ENCODE peak calls at places on chromosomes 3 and 15, in four cellular contexts. One of them, this sample, is unnamed.

GRCh38 chr15:89556413-89557262 is 18.6 kb upstream of the TICRR start:
- ATAC-seq in A549: peak
- ATAC-seq in effector memory CD8-positive, alpha-beta T cell: no peak
- ATAC-seq in aorta: no peak
- ATAC-seq in this sample: peak

GRCh38 chr15:49686626-49687025 is 65.8 kb downstream of the DTWD1 start:
- ATAC-seq in effector memory CD8-positive, alpha-beta T cell: no peak
- ATAC-seq in A549: no peak
- ATAC-seq in aorta: no peak
- ATAC-seq in this sample: no peak

GRCh38 chr3:28726840-28727239 is 378.2 kb upstream of the AZI2 start:
- ATAC-seq in A549: peak
- ATAC-seq in effector memory CD8-positive, alpha-beta T cell: no peak
- ATAC-seq in aorta: peak
- ATAC-seq in this sample: no peak

GRCh38 chr15:57403007-57403406 is 26.7 kb downstream of the CGNL1 start:
- ATAC-seq in effector memory CD8-positive, alpha-beta T cell: no peak
- ATAC-seq in aorta: peak
- ATAC-seq in A549: no peak
- ATAC-seq in this sample: no peak

GRCh38 chr15:56980474-56980873 is 62.0 kb downstream of the TCF12 start:
- ATAC-seq in effector memory CD8-positive, alpha-beta T cell: no peak
- ATAC-seq in A549: no peak
- ATAC-seq in aorta: no peak
- ATAC-seq in this sample: no peak

GRCh38 chr3:173737167-173737808 is 339.7 kb downstream of the NLGN1 start:
- ATAC-seq in aorta: no peak
- ATAC-seq in A549: no peak
- ATAC-seq in effector memory CD8-positive, alpha-beta T cell: no peak
- ATAC-seq in this sample: no peak

GRCh38 chr15:70435369-70435768 is 328.0 kb downstream of the UACA start:
- ATAC-seq in aorta: no peak
- ATAC-seq in A549: no peak
- ATAC-seq in effector memory CD8-positive, alpha-beta T cell: peak
- ATAC-seq in this sample: no peak

GRCh38 chr15:81293728-81294500 is 30.0 kb downstream of the STARD5 start:
- ATAC-seq in effector memory CD8-positive, alpha-beta T cell: peak
- ATAC-seq in A549: peak
- ATAC-seq in aorta: no peak
- ATAC-seq in this sample: peak

GRCh38 chr3:33377489-33377888 is 62.7 kb downstream of the UBP1 start:
- ATAC-seq in A549: peak
- ATAC-seq in aorta: peak
- ATAC-seq in effector memory CD8-positive, alpha-beta T cell: no peak
- ATAC-seq in this sample: peak

GRCh38 chr15:83166218-83166617 is 41.4 kb downstream of the HDGFL3 start:
- ATAC-seq in aorta: no peak
- ATAC-seq in effector memory CD8-positive, alpha-beta T cell: no peak
- ATAC-seq in A549: no peak
- ATAC-seq in this sample: no peak

GRCh38 chr3:86087160-86087871 is 903.6 kb downstream of the VGLL3 start:
- ATAC-seq in A549: no peak
- ATAC-seq in aorta: no peak
- ATAC-seq in effector memory CD8-positive, alpha-beta T cell: no peak
- ATAC-seq in this sample: no peak

GRCh38 chr3:29695201-29695904 is 414.5 kb downstream of the RBMS3 start:
- ATAC-seq in effector memory CD8-positive, alpha-beta T cell: no peak
- ATAC-seq in aorta: peak
- ATAC-seq in A549: peak
- ATAC-seq in this sample: no peak

GRCh38 chr3:172137287-172138030 is 98.1 kb downstream of the FNDC3B start:
- ATAC-seq in effector memory CD8-positive, alpha-beta T cell: no peak
- ATAC-seq in A549: peak
- ATAC-seq in aorta: peak
- ATAC-seq in this sample: no peak

GRCh38 chr3:14587733-14588360 is 47.7 kb upstream of the GRIP2 start:
- ATAC-seq in effector memory CD8-positive, alpha-beta T cell: no peak
- ATAC-seq in A549: peak
- ATAC-seq in aorta: no peak
- ATAC-seq in this sample: no peak

GRCh38 chr3:32758375-32758753 is 59.4 kb upstream of the TRIM71 start:
- ATAC-seq in effector memory CD8-positive, alpha-beta T cell: no peak
- ATAC-seq in aorta: no peak
- ATAC-seq in A549: no peak
- ATAC-seq in this sample: no peak

GRCh38 chr3:16658004-16658932 is 53.0 kb upstream of the DAZL start:
- ATAC-seq in aorta: no peak
- ATAC-seq in effector memory CD8-positive, alpha-beta T cell: no peak
- ATAC-seq in A549: no peak
- ATAC-seq in this sample: no peak

GRCh38 chr3:4071481-4072184 is 231.5 kb upstream of the SETMAR start:
- ATAC-seq in A549: no peak
- ATAC-seq in effector memory CD8-positive, alpha-beta T cell: no peak
- ATAC-seq in aorta: no peak
- ATAC-seq in this sample: no peak

GRCh38 chr15:67032608-67033007 is 32.8 kb upstream of the SMAD3 start:
- ATAC-seq in A549: no peak
- ATAC-seq in effector memory CD8-positive, alpha-beta T cell: no peak
- ATAC-seq in aorta: no peak
- ATAC-seq in this sample: no peak

GRCh38 chr15:46460426-46460825 is 825.6 kb downstream of the SQOR start:
- ATAC-seq in aorta: no peak
- ATAC-seq in effector memory CD8-positive, alpha-beta T cell: no peak
- ATAC-seq in A549: no peak
- ATAC-seq in this sample: no peak

GRCh38 chr3:156582784-156583183 is 27.9 kb upstream of the SSR3 start:
- ATAC-seq in A549: no peak
- ATAC-seq in effector memory CD8-positive, alpha-beta T cell: no peak
- ATAC-seq in aorta: no peak
- ATAC-seq in this sample: no peak

GRCh38 chr3:54863366-54863765 is 64.5 kb downstream of the LRTM1 start:
- ATAC-seq in A549: no peak
- ATAC-seq in effector memory CD8-positive, alpha-beta T cell: no peak
- ATAC-seq in aorta: no peak
- ATAC-seq in this sample: no peak

GRCh38 chr3:85790445-85791030 is 831.7 kb downstream of the CADM2 start:
- ATAC-seq in aorta: no peak
- ATAC-seq in A549: no peak
- ATAC-seq in effector memory CD8-positive, alpha-beta T cell: no peak
- ATAC-seq in this sample: no peak

GRCh38 chr3:46557814-46558183 is 8.3 kb downstream of the LRRC2 start:
- ATAC-seq in effector memory CD8-positive, alpha-beta T cell: no peak
- ATAC-seq in A549: no peak
- ATAC-seq in aorta: no peak
- ATAC-seq in this sample: no peak

GRCh38 chr3:182244222-182244971 is 532.7 kb downstream of the SOX2 start:
- ATAC-seq in A549: no peak
- ATAC-seq in effector memory CD8-positive, alpha-beta T cell: no peak
- ATAC-seq in aorta: no peak
- ATAC-seq in this sample: no peak

GRCh38 chr15:33392453-33392852 is 81.7 kb downstream of the RYR3 start:
- ATAC-seq in A549: peak
- ATAC-seq in aorta: no peak
- ATAC-seq in effector memory CD8-positive, alpha-beta T cell: no peak
- ATAC-seq in this sample: no peak

GRCh38 chr3:59381282-59381681 is 331.5 kb upstream of the CFAP20DC start:
- ATAC-seq in aorta: no peak
- ATAC-seq in effector memory CD8-positive, alpha-beta T cell: no peak
- ATAC-seq in A549: no peak
- ATAC-seq in this sample: no peak

GRCh38 chr3:16277471-16277870 is 12.5 kb downstream of the OXNAD1 start:
- ATAC-seq in effector memory CD8-positive, alpha-beta T cell: no peak
- ATAC-seq in aorta: no peak
- ATAC-seq in A549: no peak
- ATAC-seq in this sample: no peak

GRCh38 chr15:99702895-99703602 is 30.2 kb downstream of the LYSMD4 start:
- ATAC-seq in aorta: peak
- ATAC-seq in A549: no peak
- ATAC-seq in effector memory CD8-positive, alpha-beta T cell: no peak
- ATAC-seq in this sample: no peak

GRCh38 chr3:11007534-11007933 is 15.0 kb downstream of the SLC6A1 start:
- ATAC-seq in effector memory CD8-positive, alpha-beta T cell: no peak
- ATAC-seq in aorta: no peak
- ATAC-seq in A549: no peak
- ATAC-seq in this sample: no peak

GRCh38 chr3:37979798-37980476 is 10.6 kb upstream of the VILL start:
- ATAC-seq in effector memory CD8-positive, alpha-beta T cell: no peak
- ATAC-seq in aorta: no peak
- ATAC-seq in A549: no peak
- ATAC-seq in this sample: no peak

This sample was measured in esophagus mucosa.